ENCODE peak calls at places on chromosomes 5 and 9, in four cellular contexts. One of them, this sample, is unnamed.

GRCh38 chr5:112870976-112871375 is 9.9 kb downstream of the SRP19 start:
- DNase-seq in K562: no peak
- DNase-seq in HepG2: no peak
- DNase-seq in H1: no peak
- DNase-seq in this sample: no peak

GRCh38 chr9:35734096-35734495 is 1.6 kb downstream of the CREB3 start:
- DNase-seq in K562: no peak
- DNase-seq in HepG2: no peak
- DNase-seq in H1: no peak
- DNase-seq in this sample: no peak

GRCh38 chr5:61030163-61030482 is 85.1 kb downstream of the NDUFAF2 start:
- DNase-seq in K562: no peak
- DNase-seq in HepG2: no peak
- DNase-seq in H1: no peak
- DNase-seq in this sample: no peak

GRCh38 chr5:90682278-90682677 is 123.7 kb downstream of the ADGRV1 start:
- DNase-seq in K562: no peak
- DNase-seq in HepG2: no peak
- DNase-seq in H1: no peak
- DNase-seq in this sample: no peak

GRCh38 chr5:34718516-34718915 is 62.4 kb downstream of the RAI14 start:
- DNase-seq in K562: no peak
- DNase-seq in HepG2: no peak
- DNase-seq in H1: no peak
- DNase-seq in this sample: no peak

GRCh38 chr9:127132375-127132774 is 9.9 kb upstream of the ANGPTL2 start:
- DNase-seq in K562: no peak
- DNase-seq in HepG2: no peak
- DNase-seq in H1: no peak
- DNase-seq in this sample: no peak

GRCh38 chr9:116361558-116361957 is 208.0 kb downstream of the PAPPA start:
- DNase-seq in K562: no peak
- DNase-seq in HepG2: no peak
- DNase-seq in H1: no peak
- DNase-seq in this sample: no peak

GRCh38 chr5:138077064-138077696 is 6.7 kb upstream of the WNT8A start:
- DNase-seq in K562: peak; percentile 58
- DNase-seq in HepG2: peak; percentile 61
- DNase-seq in H1: peak; percentile 82
- DNase-seq in this sample: no peak

GRCh38 chr9:136847065-136847826 is 2.0 kb upstream of the PHPT1 start:
- DNase-seq in K562: peak; percentile 81
- DNase-seq in HepG2: peak; percentile 53
- DNase-seq in H1: peak; percentile 86
- DNase-seq in this sample: no peak

GRCh38 chr9:136844766-136845464 is 2.6 kb downstream of the AJM1 start:
- DNase-seq in K562: no peak
- DNase-seq in HepG2: no peak
- DNase-seq in H1: no peak
- DNase-seq in this sample: no peak

GRCh38 chr9:136846376-136847064 is 2.7 kb upstream of the PHPT1 start:
- DNase-seq in K562: no peak
- DNase-seq in HepG2: no peak
- DNase-seq in H1: no peak
- DNase-seq in this sample: no peak

GRCh38 chr9:136847827-136848392 is 1.3 kb upstream of the PHPT1 start:
- DNase-seq in K562: peak; percentile 53
- DNase-seq in HepG2: peak; percentile 72
- DNase-seq in H1: peak; percentile 89
- DNase-seq in this sample: peak; percentile 23

DNA sequence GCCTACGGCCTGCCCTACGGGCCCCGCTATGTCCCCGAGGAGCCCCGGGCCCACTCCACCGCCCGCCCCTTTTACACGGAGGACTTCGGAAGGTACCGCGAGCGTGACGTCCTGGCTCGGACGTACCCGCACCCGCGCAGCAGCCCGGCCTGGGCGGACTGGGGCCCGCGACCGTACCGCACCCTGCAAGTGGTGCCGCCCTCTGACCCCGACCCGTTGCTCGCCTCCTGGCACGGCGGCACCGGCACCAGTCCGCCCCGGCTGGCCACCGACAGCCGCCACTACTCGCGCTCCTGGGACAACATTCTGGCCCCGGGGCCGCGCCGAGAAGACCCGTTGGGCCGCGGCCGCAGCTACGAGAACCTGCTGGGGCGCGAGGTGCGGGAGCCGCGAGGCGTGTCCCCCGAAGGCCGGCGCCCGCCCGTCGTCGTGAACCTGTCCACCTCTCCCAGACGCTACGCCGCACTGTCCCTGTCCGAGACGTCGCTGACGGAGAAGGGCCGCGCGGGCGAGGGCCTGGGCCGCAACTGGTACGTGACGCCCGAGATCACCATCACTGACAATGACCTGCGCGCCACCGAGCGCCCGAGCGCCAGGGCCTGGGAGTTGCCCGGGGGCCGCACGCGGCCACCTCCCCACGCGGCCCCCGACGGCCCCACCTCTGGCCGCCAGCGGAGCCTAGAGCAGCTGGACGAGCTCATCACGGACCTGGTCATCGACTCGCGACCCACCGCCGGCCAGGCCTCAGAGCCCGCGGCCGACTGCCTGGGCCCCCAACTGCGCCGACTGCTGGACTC is 3.4 kb downstream of the AJM1 start:
- DNase-seq in K562: no peak
- DNase-seq in HepG2: no peak
- DNase-seq in H1: no peak
- DNase-seq in this sample: no peak
- TF ChIP-seq EZH2 in K562: no peak
- TF ChIP-seq EZH2 in HepG2: no peak
- TF ChIP-seq EZH2 in H1: no peak
- TF ChIP-seq EZH2 in this sample: no peak

GRCh38 chr9:112844771-112845542 is 45.7 kb downstream of the SLC46A2 start:
- DNase-seq in K562: peak; percentile 88
- DNase-seq in HepG2: peak; percentile 52
- DNase-seq in H1: peak; percentile 95
- DNase-seq in this sample: peak; percentile 24
- TF ChIP-seq SP1 in K562: peak; percentile 23
- TF ChIP-seq SP1 in HepG2: no peak
- TF ChIP-seq SP1 in H1: no peak
- TF ChIP-seq SP1 in this sample: no peak

GRCh38 chr5:95731571-95732554 is 727 bp downstream of the RHOBTB3 start:
- DNase-seq in K562: no peak
- DNase-seq in HepG2: peak; percentile 20
- DNase-seq in H1: peak; percentile 80
- DNase-seq in this sample: no peak
- TF ChIP-seq EZH2 in K562: no peak
- TF ChIP-seq EZH2 in HepG2: no peak
- TF ChIP-seq EZH2 in H1: peak; percentile 54
- TF ChIP-seq EZH2 in this sample: no peak

GRCh38 chr5:76283670-76284069 is 119.4 kb upstream of the IQGAP2 start:
- DNase-seq in K562: no peak
- DNase-seq in HepG2: no peak
- DNase-seq in H1: no peak
- DNase-seq in this sample: no peak
- TF ChIP-seq SP1 in K562: no peak
- TF ChIP-seq SP1 in HepG2: no peak
- TF ChIP-seq SP1 in H1: no peak
- TF ChIP-seq SP1 in this sample: no peak

DNA sequence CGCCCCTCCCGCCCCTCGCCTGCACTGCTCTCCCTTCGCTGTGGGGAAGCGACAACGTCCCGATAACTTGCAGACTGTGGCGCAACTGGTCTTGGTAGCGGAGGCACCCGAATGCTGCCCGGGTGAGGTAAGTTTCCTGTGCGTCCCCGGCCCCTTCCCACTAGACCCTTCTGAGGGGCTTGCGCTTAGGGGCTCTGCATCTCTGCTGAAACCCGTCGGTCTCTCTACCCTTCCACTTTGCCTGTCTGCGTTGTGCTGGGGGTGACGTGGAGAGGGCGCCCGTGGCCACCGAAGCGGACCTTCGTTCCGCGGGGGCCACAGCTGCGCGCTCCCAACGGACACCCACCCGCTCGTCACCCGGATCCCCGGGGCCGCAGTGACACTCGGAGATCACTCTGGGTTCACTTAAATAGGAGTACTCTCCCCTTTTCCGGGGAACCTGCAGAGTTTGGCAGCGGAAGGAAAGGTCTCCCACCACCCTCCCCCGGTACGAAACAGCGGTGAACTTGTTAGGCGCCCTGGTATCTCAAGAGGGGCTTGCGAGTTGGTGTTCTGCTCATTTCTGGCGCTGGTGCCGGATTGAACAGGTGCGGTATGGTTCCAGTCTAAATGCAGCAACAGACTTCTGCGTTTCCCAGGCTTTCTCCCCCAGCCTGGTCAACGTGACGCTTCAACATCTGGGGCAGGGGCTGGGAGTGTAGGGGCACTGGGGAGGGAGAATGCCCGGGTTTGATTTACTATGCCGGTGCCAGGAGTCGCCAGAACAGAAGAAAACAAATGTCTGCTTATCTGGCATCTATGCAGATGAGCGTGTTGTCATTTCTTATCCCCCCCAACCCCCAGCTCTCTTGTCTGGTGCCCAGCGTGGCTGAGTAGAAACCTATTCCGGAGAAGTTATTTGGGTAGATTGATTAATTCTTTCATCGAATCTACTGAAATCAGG is 867 bp downstream of the PIP5K1B start:
- DNase-seq in K562: peak; percentile 49
- DNase-seq in HepG2: peak; percentile 46
- DNase-seq in H1: peak; percentile 55
- DNase-seq in this sample: no peak
- TF ChIP-seq EZH2 in K562: no peak
- TF ChIP-seq EZH2 in HepG2: no peak
- TF ChIP-seq EZH2 in H1: no peak
- TF ChIP-seq EZH2 in this sample: no peak

GRCh38 chr5:127492854-127493738 is 24.3 kb upstream of the PRRC1 start:
- DNase-seq in K562: peak; percentile 45
- DNase-seq in HepG2: peak; percentile 30
- DNase-seq in H1: no peak
- DNase-seq in this sample: peak; percentile 26
- TF ChIP-seq SP1 in K562: no peak
- TF ChIP-seq SP1 in HepG2: no peak
- TF ChIP-seq SP1 in H1: no peak
- TF ChIP-seq SP1 in this sample: no peak

DNA sequence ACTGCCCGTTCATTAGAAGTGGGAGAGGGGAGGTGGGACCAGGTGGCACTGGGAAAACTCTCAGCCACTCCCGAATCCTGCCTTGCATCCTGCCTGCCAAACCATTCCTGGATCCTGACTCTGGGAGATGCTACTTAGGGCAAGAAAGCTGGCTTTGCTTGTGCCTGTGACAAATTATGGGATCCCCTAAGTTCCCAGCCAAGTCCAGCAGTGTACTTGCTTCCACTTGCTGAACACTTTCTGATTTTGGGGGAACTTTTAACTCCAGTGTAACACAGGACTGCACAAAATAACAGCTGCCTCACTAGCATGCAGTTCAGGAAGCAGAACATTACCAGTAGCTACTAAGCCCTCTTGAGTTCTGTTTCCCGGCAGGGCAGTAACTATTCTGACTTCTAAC is 12.5 kb upstream of the NKX2-5 start:
- DNase-seq in K562: no peak
- DNase-seq in HepG2: no peak
- DNase-seq in H1: no peak
- DNase-seq in this sample: no peak
- TF ChIP-seq EZH2 in K562: no peak
- TF ChIP-seq EZH2 in HepG2: no peak
- TF ChIP-seq EZH2 in H1: no peak
- TF ChIP-seq EZH2 in this sample: no peak

This sample was measured in GM12878.